ENCODE peak calls at places on chromosome 3, in six cellular contexts. D is SK-MEL-5; F is activated CD8-positive, alpha-beta memory T cell treated with anti-CD3 and anti-CD28 coated beads, Interleukin-2, amount 10 ng/mL, durations not matched to agents 7 days and 5 days; T is RPMI7951; E is fibroblast of the aortic adventitia; V is NCI-H1694. I is an unnamed sample.
A peak's percentile ranks its signal among the peaks of the same experiment; 100 is the strongest.

GRCh38 chr3:69410301-69410700 is 24.4 kb upstream of the FRMD4B start:
- DNase-seq in T (peak; percentile 67), D (peak; percentile 83), V (no peak), F (peak; percentile 80), E (peak; percentile 67), I (peak; percentile 90)

GRCh38 chr3:155325263-155325835 is 31.9 kb upstream of the STRIT1 start:
- DNase-seq in T (peak; percentile 66), D (peak; percentile 32), F (no peak), E (no peak), V (no peak), I (no peak)

GRCh38 chr3:8386221-8386620 is 115.4 kb upstream of the LMCD1 start:
- DNase-seq in F (no peak), D (no peak), E (no peak), V (no peak), T (peak; percentile 7), I (no peak)

GRCh38 chr3:99534951-99535704 is 103.3 kb upstream of the COL8A1 start:
- DNase-seq in E (peak; percentile 38), V (no peak), D (no peak), T (peak; percentile 84), F (no peak), I (no peak)

GRCh38 chr3:149026718-149027117 is 35.4 kb downstream of the GYG1 start:
- DNase-seq in V (no peak), T (no peak), E (no peak), F (no peak), D (no peak), I (no peak)

GRCh38 chr3:172129868-172130751 is 90.7 kb downstream of the FNDC3B start:
- DNase-seq in E (peak; percentile 100), D (peak; percentile 95), V (no peak), T (peak; percentile 99), F (peak; percentile 73), I (no peak)

GRCh38 chr3:12957334-12957733 is 115.9 kb downstream of the IQSEC1 start:
- DNase-seq in T (no peak), V (no peak), E (no peak), F (no peak), D (no peak), I (no peak)

GRCh38 chr3:144085964-144086363 is 114.3 kb downstream of the DIPK2A start:
- DNase-seq in V (peak; percentile 57), E (peak; percentile 56), T (no peak), F (no peak), D (peak; percentile 23), I (peak; percentile 17)

GRCh38 chr3:99549918-99550603 is 88.3 kb upstream of the COL8A1 start:
- DNase-seq in T (peak; percentile 67), D (no peak), F (no peak), E (peak; percentile 59), V (no peak), I (no peak)

GRCh38 chr3:42537350-42537749 is 34.9 kb downstream of the VIPR1 start:
- DNase-seq in V (no peak), D (no peak), F (no peak), T (peak; percentile 50), E (peak; percentile 12), I (no peak)

GRCh38 chr3:78519281-78519680 is 1248.5 kb downstream of the ROBO1 start:
- DNase-seq in E (no peak), V (no peak), D (no peak), F (no peak), T (no peak), I (no peak)

GRCh38 chr3:16478516-16478915 is 35.0 kb downstream of the RFTN1 start:
- DNase-seq in T (peak; percentile 99), F (no peak), D (no peak), V (no peak), E (peak; percentile 68), I (no peak)

GRCh38 chr3:143480306-143480852 is 360.8 kb downstream of the CHST2 start:
- DNase-seq in V (no peak), D (no peak), F (no peak), E (peak; percentile 28), T (no peak), I (no peak)

GRCh38 chr3:115436767-115437301 is 186.5 kb upstream of the GAP43 start:
- DNase-seq in T (peak; percentile 95), D (peak; percentile 39), V (no peak), F (no peak), E (peak; percentile 96), I (no peak)

GRCh38 chr3:42504334-42505202 is 2.1 kb downstream of the VIPR1 start:
- DNase-seq in T (no peak), F (peak; percentile 28), V (no peak), D (no peak), E (no peak), I (no peak)

GRCh38 chr3:138914870-138915502 is 32.0 kb downstream of the FOXL2 start:
- DNase-seq in D (no peak), E (peak; percentile 57), V (peak; percentile 51), T (peak; percentile 77), F (no peak), I (peak; percentile 51)

GRCh38 chr3:99286266-99286845 is 352.0 kb upstream of the COL8A1 start:
- DNase-seq in F (no peak), D (no peak), T (peak; percentile 33), E (peak; percentile 22), V (no peak), I (no peak)

GRCh38 chr3:100023595-100023994 is 90.7 kb downstream of the FILIP1L start:
- DNase-seq in E (no peak), D (no peak), V (no peak), T (no peak), F (no peak), I (no peak)

GRCh38 chr3:127049390-127049789 is 66.5 kb downstream of the PLXNA1 start:
- DNase-seq in T (peak; percentile 75), D (peak; percentile 50), F (no peak), E (no peak), V (no peak), I (no peak)

GRCh38 chr3:177498037-177498857 is 301.0 kb upstream of the TBL1XR1 start:
- DNase-seq in T (peak; percentile 85), F (no peak), D (peak; percentile 41), V (no peak), E (peak; percentile 68), I (no peak)

GRCh38 chr3:48598323-48599076 is 3.4 kb upstream of the COL7A1 start:
- DNase-seq in T (peak; percentile 100), D (no peak), F (no peak), E (peak; percentile 86), V (no peak), I (no peak)

GRCh38 chr3:161637559-161637958 is 141.0 kb downstream of the OTOL1 start:
- DNase-seq in V (no peak), E (no peak), D (no peak), T (no peak), F (no peak), I (no peak)

GRCh38 chr3:71579301-71579933 is 4.1 kb downstream of the FOXP1 start:
- DNase-seq in D (no peak), E (no peak), V (no peak), T (no peak), F (no peak), I (peak; percentile 46)

GRCh38 chr3:130820976-130821375 is 72.9 kb upstream of the ATP2C1 start:
- DNase-seq in E (peak; percentile 58), V (no peak), F (no peak), T (peak; percentile 83), D (peak; percentile 7), I (no peak)

GRCh38 chr3:127212231-127212630 is 19.3 kb downstream of the PRR23E start:
- DNase-seq in T (no peak), F (no peak), E (no peak), D (no peak), V (no peak), I (no peak)

GRCh38 chr3:190533511-190534282 is 19.8 kb downstream of the IL1RAP start:
- DNase-seq in V (no peak), E (peak; percentile 99), D (peak; percentile 94), T (peak; percentile 98), F (no peak), I (peak; percentile 89)

GRCh38 chr3:156952011-156952410 is 125.9 kb downstream of the LEKR1 start:
- DNase-seq in F (no peak), V (no peak), E (no peak), T (no peak), D (no peak), I (no peak)

I was measured in pons.